ENCODE peak calls at places on chromosome 13, in seven cellular contexts. B, Q, L, C, E, Y and F are unnamed samples.

GRCh38 chr13:99075268-99076191 is 97.7 kb upstream of the DOCK9 start:
- DNase-seq in C (no peak), Q (no peak), E (peak), B (no peak), L (no peak), Y (no peak), F (no peak)

GRCh38 chr13:26482451-26483197 is 74.9 kb upstream of the WASF3 start:
- DNase-seq in B (peak), Q (peak), Y (no peak), L (peak), C (peak), E (peak), F (no peak)

GRCh38 chr13:43242040-43242439 is 218.7 kb downstream of the DNAJC15 start:
- DNase-seq in B (no peak), Y (no peak), Q (no peak), L (no peak), E (no peak), C (no peak), F (no peak)

GRCh38 chr13:31174018-31174417 is 12.3 kb upstream of the HSPH1 start:
- DNase-seq in L (no peak), C (no peak), Q (peak), B (no peak), E (no peak), Y (no peak), F (no peak)

GRCh38 chr13:50400035-50400726 is 384.9 kb downstream of the KCNRG start:
- DNase-seq in Q (no peak), Y (peak), E (no peak), L (no peak), C (no peak), B (no peak), F (no peak)

GRCh38 chr13:76937416-76937815 is 10.9 kb upstream of the ACOD1 start:
- DNase-seq in B (peak), Y (no peak), L (no peak), C (no peak), Q (peak), E (no peak), F (peak)

GRCh38 chr13:19836472-19836871 is 27.0 kb downstream of the ZMYM5 start:
- DNase-seq in C (no peak), E (no peak), Y (no peak), L (no peak), B (no peak), Q (peak), F (no peak)

GRCh38 chr13:30751183-30751933 is 16.0 kb downstream of the ALOX5AP start:
- DNase-seq in B (peak), E (no peak), L (no peak), C (no peak), Q (peak), Y (no peak), F (no peak)

GRCh38 chr13:84192125-84192524 is 309.9 kb upstream of the SLITRK1 start:
- DNase-seq in Q (peak), C (no peak), L (no peak), E (no peak), Y (no peak), B (no peak), F (peak)

GRCh38 chr13:97648171-97648880 is 214.4 kb downstream of the RAP2A start:
- DNase-seq in B (no peak), E (no peak), C (no peak), Q (no peak), L (no peak), Y (no peak), F (no peak)

GRCh38 chr13:99967884-99968520 is 3.6 kb downstream of the ZIC5 start:
- DNase-seq in E (no peak), Q (peak), Y (no peak), L (no peak), C (peak), B (no peak), F (no peak)

GRCh38 chr13:74134777-74135305 is 637 bp upstream of the KLF12 start:
- DNase-seq in Q (no peak), B (peak), C (no peak), L (peak), E (peak), Y (peak), F (no peak)

GRCh38 chr13:98977568-98978270 is at the start of gene DOCK9:
- DNase-seq in C (peak), B (peak), E (no peak), Y (peak), Q (peak), L (no peak), F (peak)

GRCh38 chr13:72920097-72920496 is 138.2 kb downstream of the PIBF1 start:
- DNase-seq in E (no peak), L (no peak), Y (peak), Q (no peak), B (peak), C (no peak), F (no peak)

GRCh38 chr13:70173236-70173959 is 65.1 kb upstream of the KLHL1 start:
- DNase-seq in Q (peak), B (no peak), L (no peak), E (no peak), Y (no peak), C (peak), F (peak)

GRCh38 chr13:49082653-49083536 is 107.2 kb downstream of the FNDC3A start:
- DNase-seq in Q (peak), B (no peak), C (no peak), Y (no peak), L (no peak), E (peak), F (peak)

GRCh38 chr13:77521194-77521593 is 14.3 kb upstream of the SCEL start:
- DNase-seq in C (no peak), Y (no peak), E (no peak), B (no peak), L (no peak), Q (peak), F (no peak)

GRCh38 chr13:22915442-22916082 is 265.2 kb upstream of the SGCG start:
- DNase-seq in Q (peak), E (peak), L (no peak), B (peak), C (peak), Y (peak), F (no peak)

GRCh38 chr13:48500652-48501197 is 32.2 kb downstream of the RCBTB2 start:
- DNase-seq in B (peak), Y (no peak), Q (peak), L (no peak), E (peak), C (peak), F (peak)

GRCh38 chr13:89163081-89163480 is 1491.9 kb downstream of the SLITRK5 start:
- DNase-seq in Y (no peak), B (no peak), E (no peak), Q (no peak), C (no peak), L (no peak), F (no peak)

GRCh38 chr13:35086667-35087066 is 144.6 kb downstream of the NBEA start:
- DNase-seq in E (no peak), Y (no peak), L (no peak), B (no peak), C (no peak), Q (peak), F (no peak)

GRCh38 chr13:44011036-44011435 is 131.3 kb downstream of the LACC1 start:
- DNase-seq in E (no peak), Y (no peak), Q (no peak), B (no peak), C (no peak), L (no peak), F (no peak)

GRCh38 chr13:110448230-110448629 is 113.3 kb downstream of the RAB20 start:
- DNase-seq in C (no peak), E (no peak), L (no peak), B (no peak), Y (no peak), Q (peak), F (peak)

GRCh38 chr13:85772379-85772778 is 26.8 kb downstream of the SLITRK6 start:
- DNase-seq in Y (no peak), E (no peak), Q (no peak), L (no peak), B (no peak), C (no peak), F (no peak)

GRCh38 chr13:87777395-87777794 is 106.2 kb downstream of the SLITRK5 start:
- DNase-seq in Q (peak), E (no peak), Y (no peak), B (no peak), C (peak), L (no peak), F (peak)

GRCh38 chr13:50037788-50038187 is 22.5 kb downstream of the KCNRG start:
- DNase-seq in Q (no peak), Y (no peak), E (no peak), C (no peak), B (no peak), L (no peak), F (no peak)

GRCh38 chr13:104773775-104774174 is 1707.6 kb upstream of the SLC10A2 start:
- DNase-seq in L (no peak), Y (no peak), E (peak), Q (peak), B (no peak), C (peak), F (no peak)

GRCh38 chr13:30804474-30804873 is 69.1 kb downstream of the ALOX5AP start:
- DNase-seq in Q (no peak), Y (no peak), C (peak), E (no peak), L (no peak), B (no peak), F (no peak)

GRCh38 chr13:95921485-95921884 is 131.7 kb downstream of the UGGT2 start:
- DNase-seq in B (no peak), L (no peak), Q (peak), E (peak), C (no peak), Y (no peak), F (no peak)

GRCh38 chr13:87172166-87172825 is 498.9 kb upstream of the SLITRK5 start:
- DNase-seq in Q (no peak), L (no peak), B (no peak), E (no peak), Y (no peak), C (no peak), F (no peak)

GRCh38 chr13:90445179-90445578 is 902.3 kb upstream of the MIR17HG start:
- DNase-seq in E (no peak), Q (peak), B (peak), C (peak), Y (no peak), L (no peak), F (peak)

GRCh38 chr13:95643814-95644598 is 500 bp downstream of the DZIP1 start:
- DNase-seq in C (peak), Q (peak), Y (peak), E (no peak), B (no peak), L (no peak), F (no peak)

DNA sequence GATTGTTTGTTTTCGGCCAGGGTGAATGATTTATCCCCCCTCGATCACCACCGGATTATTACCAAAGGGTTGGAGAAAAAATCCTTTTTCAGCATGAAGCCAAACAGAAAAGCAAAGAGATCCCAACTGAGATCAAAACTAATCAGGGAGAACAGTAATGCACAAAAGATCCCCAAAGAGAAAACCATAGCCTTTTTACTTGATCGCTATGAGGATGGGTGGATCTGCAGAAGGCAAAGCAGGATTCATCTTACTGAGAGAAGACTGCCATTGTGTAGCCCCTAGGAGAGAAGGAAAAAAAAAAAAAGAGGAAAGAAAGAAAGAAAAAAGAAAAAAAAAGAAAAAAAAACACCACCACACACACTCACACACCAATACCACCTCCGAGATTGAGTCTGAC is at the start of gene FGF14:
- DNase-seq in Y (no peak), L (no peak), B (no peak), E (no peak), C (no peak), Q (peak), F (no peak)
- H3K4me3 ChIP-seq in Y (peak), L (no peak), B (peak), E (no peak), C (peak), Q (peak), F (peak)

DNA sequence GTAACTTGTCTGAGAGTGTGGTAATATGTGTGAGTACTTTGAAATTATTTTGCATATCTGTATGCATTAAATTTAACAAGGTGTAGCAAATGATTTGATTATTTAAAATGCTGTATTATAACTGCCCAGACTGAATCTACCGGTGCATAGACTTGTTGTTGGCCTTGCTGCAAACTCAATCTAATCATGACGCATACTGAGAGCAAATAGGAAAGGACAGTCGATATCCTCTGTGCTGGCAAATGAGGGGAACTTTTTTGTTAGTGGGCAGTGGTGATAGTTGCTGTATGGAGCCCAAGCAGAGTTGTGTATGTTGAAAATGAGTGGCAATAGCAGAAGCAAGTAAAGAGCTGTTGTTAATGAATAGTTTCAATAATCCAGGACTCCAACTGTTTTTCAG is 127.4 kb downstream of the LMO7 start:
- DNase-seq in L (no peak), E (no peak), Y (no peak), C (no peak), Q (no peak), B (no peak), F (no peak)
- H3K4me3 ChIP-seq in L (no peak), E (no peak), Y (peak), C (no peak), Q (no peak), B (no peak), F (no peak)

GRCh38 chr13:65063753-65064152 is 2166.4 kb downstream of the PCDH9 start:
- DNase-seq in E (no peak), Y (no peak), B (no peak), Q (peak), C (no peak), L (no peak), F (peak)
- H3K4me3 ChIP-seq in E (no peak), Y (no peak), B (no peak), Q (no peak), C (no peak), L (no peak), F (no peak)

DNA sequence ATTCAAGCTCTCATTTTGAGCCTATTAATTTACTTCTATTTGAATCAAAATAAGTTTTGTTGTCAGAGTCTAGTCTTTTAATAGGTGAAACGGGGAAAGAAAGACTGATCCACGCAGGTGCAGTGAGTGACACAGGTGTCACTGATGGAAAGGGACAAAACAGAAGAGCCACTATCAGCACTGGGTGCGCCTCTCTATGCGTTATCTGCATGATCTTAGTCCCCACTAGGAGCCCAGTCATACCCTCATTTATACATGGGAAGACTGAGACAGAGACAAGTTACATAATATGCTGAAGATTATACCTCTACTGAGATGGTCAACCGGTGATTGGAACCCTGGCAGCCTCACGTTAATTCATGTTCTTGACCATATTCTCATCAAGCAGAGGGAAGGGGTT is 3.4 kb downstream of the LRCH1 start:
- DNase-seq in Y (no peak), L (no peak), Q (no peak), C (no peak), E (no peak), B (no peak), F (no peak)
- H3K4me3 ChIP-seq in Y (no peak), L (no peak), Q (no peak), C (no peak), E (no peak), B (no peak), F (no peak)

GRCh38 chr13:113022391-113023216 is 53.6 kb downstream of the MCF2L start:
- DNase-seq in E (no peak), L (no peak), B (no peak), Y (no peak), C (peak), Q (no peak), F (no peak)
- H3K4me3 ChIP-seq in E (no peak), L (no peak), B (no peak), Y (peak), C (no peak), Q (no peak), F (no peak)

DNA sequence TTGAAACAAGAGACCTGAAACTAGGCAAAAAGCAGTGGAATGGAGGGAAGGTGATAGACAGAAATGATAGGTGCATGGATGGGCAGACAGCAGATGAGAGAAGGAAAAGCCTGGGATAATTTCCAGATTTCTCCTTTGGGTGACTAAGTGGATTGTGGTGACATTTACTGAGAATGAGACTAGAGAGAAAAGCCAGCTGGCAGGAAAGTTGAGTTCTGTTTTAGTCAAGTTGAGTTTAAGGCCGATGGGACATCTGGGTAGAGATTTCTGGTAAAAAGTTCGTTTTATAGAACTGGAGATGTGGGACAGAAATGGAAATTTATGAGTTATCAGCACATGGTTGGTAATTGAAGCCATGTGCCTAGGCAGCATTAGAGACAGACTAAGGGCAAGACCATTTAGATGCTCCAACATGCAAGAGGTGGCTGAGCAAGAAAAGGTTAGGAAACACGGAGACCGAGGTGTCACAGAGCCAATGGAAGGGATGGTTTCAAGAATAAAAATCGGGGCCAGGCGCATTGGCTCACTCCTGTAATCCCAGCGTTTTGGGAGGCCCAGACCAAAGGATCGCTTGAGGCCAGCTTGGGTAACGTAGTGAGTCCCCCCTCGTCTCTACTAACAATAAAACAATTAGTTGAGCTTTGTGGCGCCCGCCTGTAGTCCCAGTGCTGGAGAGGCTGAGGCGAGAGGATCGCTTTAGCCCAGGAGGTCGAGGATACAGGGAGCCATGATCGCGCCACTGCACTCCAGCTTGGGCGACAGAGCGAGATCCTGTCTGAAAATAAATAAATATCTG is 9.6 kb upstream of the DGKH start:
- DNase-seq in E (no peak), L (no peak), B (no peak), Q (no peak), C (no peak), Y (no peak), F (no peak)
- H3K4me3 ChIP-seq in E (no peak), L (no peak), B (no peak), Q (no peak), C (peak), Y (peak), F (no peak)

DNA sequence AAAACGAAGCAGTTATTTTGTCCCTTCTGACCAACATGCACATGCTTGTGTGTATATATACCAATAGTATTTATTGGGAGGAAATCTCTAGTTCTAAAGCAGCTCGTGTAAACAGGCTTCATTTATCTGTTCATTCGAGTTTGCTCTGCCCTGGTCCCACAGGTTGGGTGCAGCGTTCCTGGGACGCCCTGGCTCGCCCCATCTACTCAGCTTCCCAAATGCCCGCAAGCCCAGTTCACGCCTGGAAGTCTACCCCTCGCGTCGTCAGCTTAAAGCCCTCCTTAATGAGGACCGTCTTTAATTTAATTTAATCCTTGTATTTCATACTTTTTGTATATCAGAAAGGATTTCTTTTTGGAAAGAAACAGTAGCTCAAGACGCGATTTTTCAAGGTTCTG is 604 bp downstream of the THSD1 start:
- DNase-seq in Y (no peak), L (no peak), E (no peak), B (no peak), C (peak), Q (no peak), F (no peak)
- H3K4me3 ChIP-seq in Y (peak), L (peak), E (peak), B (no peak), C (peak), Q (peak), F (peak)

DNA sequence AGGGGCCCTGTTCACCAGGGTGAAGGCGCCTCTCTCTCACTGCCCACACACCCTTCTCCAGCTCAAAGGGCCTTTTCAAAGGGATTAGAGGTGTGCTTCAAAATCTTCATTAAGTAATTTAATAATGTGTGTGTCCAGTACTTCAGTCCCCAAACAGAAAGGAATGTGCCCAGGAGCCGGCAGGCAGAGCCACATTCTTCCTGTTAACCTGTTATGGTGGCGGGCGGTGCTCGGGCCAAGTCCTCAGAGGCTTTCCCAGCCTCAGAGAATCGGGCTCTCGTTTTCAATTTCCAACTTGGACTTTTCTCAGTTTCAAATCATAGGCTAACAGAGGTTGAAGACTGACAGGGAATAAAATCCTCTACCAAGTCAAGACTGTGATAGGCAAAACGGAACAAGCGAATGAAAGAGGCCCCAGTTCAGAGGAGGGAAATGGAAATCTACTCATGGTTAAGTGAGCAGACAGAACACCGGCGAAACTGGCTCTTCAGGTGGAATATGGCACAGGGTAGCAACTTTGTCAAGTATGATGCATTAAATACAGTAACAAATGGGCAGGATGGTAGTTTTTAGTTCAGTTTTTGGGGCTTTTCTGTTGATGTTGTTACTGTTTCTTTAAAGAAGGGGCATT is 68.6 kb downstream of the FOXO1 start:
- DNase-seq in Q (no peak), L (no peak), B (peak), E (no peak), C (peak), Y (no peak), F (no peak)
- H3K4me3 ChIP-seq in Q (no peak), L (no peak), B (no peak), E (no peak), C (no peak), Y (peak), F (no peak)